ENCODE peak calls at places on chromosome 1, in seven cellular contexts. Y, R, E, Z, C, V and F are unnamed samples.
A peak's percentile ranks its signal among the peaks of the same experiment; 100 is the strongest.

GRCh38 chr1:55702064-55702463 is 486.9 kb upstream of the USP24 start:
- DNase-seq in Y (no peak), R (no peak), E (no peak), Z (peak; percentile 8), C (no peak), V (no peak), F (no peak)

GRCh38 chr1:67285780-67286488 is 21.7 kb upstream of the IL12RB2 start:
- DNase-seq in Y (no peak), R (no peak), E (no peak), Z (peak; percentile 49), C (no peak), V (peak; percentile 57), F (no peak)

GRCh38 chr1:232033285-232033684 is 406.7 kb downstream of the DISC1 start:
- DNase-seq in Y (no peak), R (no peak), E (no peak), Z (no peak), C (no peak), V (no peak), F (no peak)

GRCh38 chr1:82604524-82604923 is 803.8 kb downstream of the ADGRL2 start:
- DNase-seq in Y (no peak), R (no peak), E (no peak), Z (no peak), C (no peak), V (no peak), F (no peak)

GRCh38 chr1:116374340-116375164 is 1.5 kb downstream of the ATP1A1 start:
- DNase-seq in Y (no peak), R (no peak), E (no peak), Z (peak; percentile 54), C (no peak), V (no peak), F (no peak)

GRCh38 chr1:112322018-112322417 is 74.0 kb upstream of the CTTNBP2NL start:
- DNase-seq in Y (no peak), R (no peak), E (no peak), Z (no peak), C (no peak), V (no peak), F (no peak)

GRCh38 chr1:53869454-53870117 is 20.0 kb downstream of the YIPF1 start:
- DNase-seq in Y (no peak), R (no peak), E (no peak), Z (no peak), C (no peak), V (no peak), F (no peak)

GRCh38 chr1:164780863-164781262 is 221.9 kb downstream of the PBX1 start:
- DNase-seq in Y (peak; percentile 94), R (no peak), E (no peak), Z (no peak), C (peak; percentile 97), V (no peak), F (peak; percentile 32)

GRCh38 chr1:201586806-201587205 is 47.9 kb downstream of the NAV1 start:
- DNase-seq in Y (no peak), R (no peak), E (peak; percentile 16), Z (no peak), C (no peak), V (no peak), F (no peak)

GRCh38 chr1:174982971-174983689 is 16.6 kb upstream of the CACYBP start:
- DNase-seq in Y (peak; percentile 49), R (no peak), E (no peak), Z (peak; percentile 73), C (no peak), V (peak; percentile 59), F (no peak)

GRCh38 chr1:110675060-110675791 is 486 bp upstream of the KCNA3 start:
- DNase-seq in Y (no peak), R (no peak), E (peak; percentile 61), Z (peak; percentile 4), C (no peak), V (no peak), F (no peak)

GRCh38 chr1:215665212-215665611 is 98.1 kb downstream of the KCTD3 start:
- DNase-seq in Y (peak; percentile 94), R (no peak), E (no peak), Z (no peak), C (no peak), V (no peak), F (no peak)

GRCh38 chr1:101613549-101613948 is 376.7 kb downstream of the S1PR1 start:
- DNase-seq in Y (no peak), R (no peak), E (no peak), Z (no peak), C (no peak), V (no peak), F (no peak)

GRCh38 chr1:53075206-53075605 is 13.2 kb downstream of the PODN start:
- DNase-seq in Y (no peak), R (peak; percentile 40), E (peak; percentile 46), Z (no peak), C (no peak), V (no peak), F (no peak)

GRCh38 chr1:160407819-160408801 is 7.7 kb downstream of the VANGL2 start:
- DNase-seq in Y (no peak), R (no peak), E (no peak), Z (no peak), C (no peak), V (no peak), F (no peak)

GRCh38 chr1:2098839-2099785 is 48.9 kb downstream of the PRKCZ start:
- DNase-seq in Y (no peak), R (peak; percentile 24), E (peak; percentile 60), Z (no peak), C (no peak), V (no peak), F (no peak)

GRCh38 chr1:6180578-6181311 is 624 bp upstream of the CHD5 start:
- DNase-seq in Y (no peak), R (no peak), E (no peak), Z (no peak), C (no peak), V (no peak), F (peak; percentile 33)
- H3K4me3 ChIP-seq in Y (no peak overlapping the region), R (no peak overlapping the region), E (no peak overlapping the region), Z (no peak overlapping the region), C (no peak overlapping the region), V (no peak overlapping the region), F (peak overlapping the region; percentile 31)

DNA sequence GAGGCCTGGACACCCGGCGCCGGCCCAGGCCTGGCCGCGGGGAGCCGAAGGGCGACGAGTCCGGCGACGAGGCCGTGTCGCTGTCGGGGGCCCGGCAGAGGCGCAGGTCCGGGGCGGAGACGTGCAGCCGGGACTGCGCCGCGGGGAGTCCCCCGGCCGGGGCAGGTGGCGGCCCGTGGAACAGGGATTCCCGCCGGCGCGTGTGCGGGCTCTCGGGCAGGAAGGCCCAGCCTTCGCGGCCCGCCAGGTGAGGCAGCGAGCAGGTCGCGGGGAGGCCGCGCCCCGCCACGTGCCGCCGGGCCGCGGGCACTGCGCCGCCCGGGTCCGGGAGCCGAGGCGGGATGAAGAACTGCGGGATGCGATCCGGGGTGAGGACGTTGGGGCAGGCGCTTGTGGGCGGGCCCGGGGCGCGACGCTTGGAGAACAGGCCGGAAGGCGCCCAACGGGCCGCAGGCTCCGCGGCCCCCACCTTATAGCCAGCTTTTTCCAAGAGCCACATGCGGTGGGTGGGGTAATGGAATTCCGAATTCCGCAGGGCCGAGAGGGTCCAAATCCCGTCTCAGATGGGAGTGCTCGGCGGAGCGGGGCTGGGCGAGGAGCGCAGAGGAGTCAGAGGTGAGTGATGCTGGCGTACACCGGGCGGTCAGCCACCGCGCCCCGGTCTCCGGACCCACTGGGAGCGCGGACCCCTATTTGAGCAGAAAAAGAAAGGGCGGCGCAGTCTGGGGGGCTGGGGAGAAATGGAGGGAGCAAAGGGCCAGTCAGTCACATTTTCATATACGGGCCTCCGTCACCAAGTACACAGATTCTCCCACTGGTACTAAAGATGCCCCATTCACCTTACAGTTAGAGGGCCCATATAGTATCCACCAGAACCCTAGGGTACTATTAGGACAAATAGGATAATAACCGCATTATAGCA is 868 bp downstream of the C2CD4D start:
- DNase-seq in Y (no peak), R (no peak), E (peak; percentile 68), Z (peak; percentile 46), C (no peak), V (peak; percentile 31), F (no peak)
- H3K4me3 ChIP-seq in Y (peak overlapping the region; percentile 36), R (peak overlapping the region; percentile 42), E (peak overlapping the region; percentile 48), Z (peak overlapping the region; percentile 82), C (no peak overlapping the region), V (peak overlapping the region; percentile 57), F (peak overlapping the region; percentile 56)

GRCh38 chr1:207672525-207673130 is 27.7 kb downstream of the CR1L start:
- DNase-seq in Y (peak; percentile 21), R (no peak), E (no peak), Z (peak; percentile 44), C (peak; percentile 14), V (no peak), F (no peak)
- H3K4me3 ChIP-seq in Y (no peak overlapping the region), R (no peak overlapping the region), E (no peak overlapping the region), Z (no peak overlapping the region), C (no peak overlapping the region), V (no peak overlapping the region), F (no peak overlapping the region)

GRCh38 chr1:6151291-6151822 is 28.8 kb downstream of the CHD5 start:
- DNase-seq in Y (no peak), R (no peak), E (no peak), Z (no peak), C (no peak), V (no peak), F (no peak)

GRCh38 chr1:6150006-6150938 is 29.8 kb downstream of the CHD5 start:
- DNase-seq in Y (no peak), R (no peak), E (no peak), Z (no peak), C (no peak), V (no peak), F (no peak)

GRCh38 chr1:6149597-6149996 is 30.5 kb downstream of the CHD5 start:
- DNase-seq in Y (no peak), R (no peak), E (no peak), Z (no peak), C (no peak), V (no peak), F (no peak)

GRCh38 chr1:6154525-6155319 is 25.4 kb downstream of the CHD5 start:
- DNase-seq in Y (no peak), R (no peak), E (no peak), Z (peak; percentile 12), C (no peak), V (no peak), F (no peak)

GRCh38 chr1:6152882-6153281 is 27.2 kb downstream of the CHD5 start:
- DNase-seq in Y (no peak), R (no peak), E (no peak), Z (no peak), C (no peak), V (no peak), F (no peak)
- H3K4me3 ChIP-seq in Y (no peak overlapping the region), R (no peak overlapping the region), E (no peak overlapping the region), Z (no peak overlapping the region), C (no peak overlapping the region), V (no peak overlapping the region), F (no peak overlapping the region)